ENCODE peak calls at places on chromosomes 13 and 19, in nine cellular contexts. O is MG63; Q is HFF-Myc; A is HS-27A; X is astrocyte; H is heart right ventricle; D is fibroblast of the aortic adventitia; S is stimulated activated CD8-positive, alpha-beta memory T cell treated with anti-CD3 and anti-CD28 coated beads, Interleukin-2, amount 100 ng/mL, for 1 hour; B is cardiac fibroblast. J is an unnamed sample.

GRCh38 chr19:14555918-14556661 is 15.8 kb downstream of the NDUFB7 start:
- DNase-seq in O (no peak), Q (no peak), A (no peak), X (peak; percentile 68), H (no peak), D (no peak), S (no peak), B (peak; percentile 62), J (peak; percentile 19)

GRCh38 chr19:50795665-50796073 is 5.5 kb downstream of the ACP4 start:
- DNase-seq in O (no peak), Q (no peak), A (no peak), X (no peak), H (no peak), D (no peak), S (no peak), B (no peak), J (no peak)

GRCh38 chr19:48992571-48993174 is 436 bp downstream of the GYS1 start:
- DNase-seq in O (no peak), Q (no peak), A (no peak), X (no peak), H (no peak), D (no peak), S (no peak), B (no peak), J (no peak)

GRCh38 chr13:61880576-61881283 is 465.1 kb upstream of the PCDH20 start:
- DNase-seq in O (peak; percentile 15), Q (no peak), A (no peak), X (no peak), H (no peak), D (no peak), S (no peak), B (peak; percentile 13), J (no peak)

GRCh38 chr19:47444388-47444821 is 25.1 kb upstream of the MEIS3 start:
- DNase-seq in O (no peak), Q (no peak), A (no peak), X (no peak), H (no peak), D (no peak), S (no peak), B (no peak), J (no peak)

GRCh38 chr19:29624489-29625210 is 18.6 kb downstream of the POP4 start:
- DNase-seq in O (peak; percentile 14), Q (no peak), A (no peak), X (no peak), H (no peak), D (no peak), S (no peak), B (peak; percentile 9), J (no peak)

GRCh38 chr19:7602240-7602934 is 6.7 kb downstream of the CAMSAP3 start:
- DNase-seq in O (no peak), Q (no peak), A (no peak), X (no peak), H (no peak), D (peak; percentile 14), S (no peak), B (no peak), J (peak; percentile 56)

GRCh38 chr13:31670831-31671617 is 68.3 kb upstream of the RXFP2 start:
- DNase-seq in O (no peak), Q (peak; percentile 2), A (no peak), X (no peak), H (no peak), D (peak; percentile 39), S (no peak), B (peak; percentile 43), J (no peak)

GRCh38 chr13:21683034-21683733 is 12.3 kb downstream of the FGF9 start:
- DNase-seq in O (peak; percentile 85), Q (no peak), A (no peak), X (peak; percentile 85), H (no peak), D (peak; percentile 14), S (no peak), B (peak; percentile 43), J (peak; percentile 73)

GRCh38 chr13:31476753-31477152 is 262.6 kb upstream of the RXFP2 start:
- DNase-seq in O (no peak), Q (no peak), A (peak; percentile 3), X (peak; percentile 3), H (no peak), D (peak; percentile 57), S (no peak), B (peak; percentile 18), J (no peak)

GRCh38 chr19:18502236-18502632 is 19.6 kb downstream of the ELL start:
- DNase-seq in O (no peak), Q (no peak), A (no peak), X (no peak), H (no peak), D (no peak), S (no peak), B (no peak), J (no peak)

GRCh38 chr13:109156181-109156935 is 526.9 kb downstream of the MYO16 start:
- DNase-seq in O (peak; percentile 78), Q (peak; percentile 71), A (peak; percentile 73), X (peak; percentile 92), H (peak; percentile 54), D (peak; percentile 92), S (no peak), B (peak; percentile 91), J (peak; percentile 91)

GRCh38 chr19:42111811-42112210 is 20.4 kb downstream of the POU2F2 start:
- DNase-seq in O (no peak), Q (no peak), A (no peak), X (peak; percentile 64), H (no peak), D (peak; percentile 57), S (no peak), B (peak; percentile 68), J (peak; percentile 83)

GRCh38 chr19:36265856-36266374 is 51.0 kb downstream of the ZNF146 start:
- DNase-seq in O (no peak), Q (no peak), A (no peak), X (no peak), H (no peak), D (no peak), S (no peak), B (no peak), J (no peak)

GRCh38 chr13:113535381-113535781 is 44.9 kb upstream of the DCUN1D2 start:
- DNase-seq in O (no peak), Q (no peak), A (no peak), X (no peak), H (no peak), D (no peak), S (no peak), B (no peak), J (no peak)